ENCODE peak calls at places on chromosomes 7 and 10, in seven cellular contexts. I is H1, Y is HepG2, E is K562, R is GM12878, D is SK-N-SH, J is GM12891. H is an unnamed sample.

GRCh38 chr10:78196964-78197363 is 163.3 kb downstream of the RPS24 start:
- DNase-seq in D (no peak), I (no peak), R (peak; percentile 7), E (no peak), Y (no peak), J (no peak), H (no peak)

GRCh38 chr10:119706521-119707278 is 19.1 kb upstream of the INPP5F start:
- DNase-seq in D (no peak), R (no peak), I (no peak), J (no peak), Y (no peak), E (no peak), H (no peak)

GRCh38 chr7:111679944-111680343 is 117.7 kb upstream of the IMMP2L start:
- DNase-seq in R (no peak), J (no peak), E (no peak), I (no peak), Y (no peak), D (no peak), H (no peak)

GRCh38 chr10:101330236-101331225 is 23.4 kb upstream of the BTRC start:
- DNase-seq in R (no peak), Y (no peak), I (no peak), J (no peak), E (no peak), D (no peak), H (no peak)

GRCh38 chr7:81487512-81487911 is 282.3 kb downstream of the HGF start:
- DNase-seq in R (no peak), J (no peak), Y (no peak), E (no peak), I (no peak), D (no peak), H (no peak)

GRCh38 chr10:119659951-119660350 is 8.8 kb downstream of the BAG3 start:
- DNase-seq in Y (peak; percentile 30), D (no peak), E (no peak), I (no peak), J (no peak), R (no peak), H (no peak)

GRCh38 chr10:100780324-100780723 is 34.9 kb downstream of the PAX2 start:
- DNase-seq in Y (no peak), J (no peak), I (no peak), R (no peak), E (no peak), D (no peak), H (no peak)

GRCh38 chr10:46028584-46029570 is 1.5 kb downstream of the NCOA4 start:
- DNase-seq in E (no peak), I (no peak), R (no peak), D (peak; percentile 62), Y (peak; percentile 95), J (peak; percentile 32), H (no peak)

GRCh38 chr7:76282344-76283253 is 19.9 kb upstream of the HSPB1 start:
- DNase-seq in I (peak; percentile 84), J (no peak), Y (no peak), D (peak; percentile 60), E (peak; percentile 92), R (no peak), H (no peak)

GRCh38 chr10:7700577-7701125 is 2.5 kb upstream of the ITIH2 start:
- DNase-seq in I (no peak), J (no peak), Y (peak; percentile 100), E (no peak), R (no peak), D (no peak), H (no peak)

GRCh38 chr10:93438796-93439253 is 43.3 kb downstream of the MYOF start:
- DNase-seq in R (no peak), J (no peak), Y (no peak), E (peak; percentile 11), D (no peak), I (no peak), H (no peak)

GRCh38 chr10:96130326-96130758 is 245 bp downstream of the ZNF518A start:
- DNase-seq in E (peak; percentile 69), Y (peak; percentile 79), D (peak; percentile 89), I (peak; percentile 92), R (no peak), J (peak; percentile 61), H (peak; percentile 58)

GRCh38 chr10:2392145-2392812 is 655.0 kb upstream of the ADARB2 start:
- DNase-seq in R (no peak), J (no peak), I (no peak), Y (no peak), D (peak; percentile 25), E (no peak), H (no peak)

GRCh38 chr7:45581271-45581780 is 7.2 kb downstream of the ADCY1 start:
- DNase-seq in J (no peak), R (no peak), Y (no peak), D (no peak), E (no peak), I (no peak), H (no peak)

GRCh38 chr10:103545366-103545765 is 51.9 kb downstream of the NEURL1 start:
- DNase-seq in J (no peak), Y (no peak), E (no peak), R (no peak), D (peak; percentile 2), I (no peak), H (no peak)

GRCh38 chr10:118542789-118543188 is 52.7 kb downstream of the PRLHR start:
- DNase-seq in E (no peak), Y (no peak), J (no peak), D (no peak), R (no peak), I (no peak), H (no peak)

GRCh38 chr10:110158051-110159005 is 49.1 kb upstream of the MXI1 start:
- DNase-seq in E (no peak), D (no peak), Y (no peak), J (no peak), I (peak; percentile 39), R (no peak), H (no peak)

GRCh38 chr7:151958036-151959010 is 2.1 kb downstream of the GALNTL5 start:
- DNase-seq in I (peak; percentile 35), J (no peak), R (no peak), D (no peak), Y (no peak), E (no peak), H (no peak)

GRCh38 chr7:75734586-75735047 is 4.1 kb downstream of the HIP1 start:
- DNase-seq in R (no peak), D (no peak), I (no peak), Y (peak; percentile 45), J (no peak), E (peak; percentile 79), H (no peak)

DNA sequence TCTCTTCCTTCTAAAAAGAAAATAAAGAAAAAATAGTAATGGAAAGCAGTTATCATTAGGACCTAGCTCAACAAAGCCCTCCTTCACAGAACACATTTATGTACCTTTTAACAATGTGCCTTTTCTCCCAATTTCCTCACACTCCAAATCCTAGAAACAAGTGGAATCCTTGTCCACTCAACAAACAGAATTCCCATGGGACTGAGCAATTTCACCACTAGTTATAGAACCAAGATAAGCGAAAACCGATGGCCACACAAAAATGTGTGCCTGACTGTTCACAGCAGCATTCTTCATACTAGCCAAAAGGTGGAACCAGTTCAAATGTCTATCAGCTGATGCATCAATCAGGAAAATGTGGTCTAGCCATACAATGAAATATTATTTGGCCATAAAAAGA is 17.3 kb downstream of the DCLRE1C start:
- DNase-seq in E (no peak), I (no peak), D (no peak), Y (no peak), J (no peak), R (no peak), H (no peak)
- TF ChIP-seq TAF1 in E (no peak), I (no peak), D (no peak), Y (no peak), J (no peak), R (no peak), H (no peak)

GRCh38 chr7:156442503-156442902 is 198.1 kb upstream of the RNF32 start:
- DNase-seq in R (no peak), E (no peak), I (no peak), J (no peak), Y (no peak), D (no peak), H (no peak)
- TF ChIP-seq TAF1 in R (no peak), E (no peak), I (no peak), J (no peak), Y (no peak), D (no peak), H (no peak)

GRCh38 chr10:4587466-4587865 is 238.5 kb upstream of the AKR1E2 start:
- DNase-seq in D (no peak), Y (no peak), R (no peak), I (no peak), J (no peak), E (no peak), H (no peak)

GRCh38 chr10:4586756-4587155 is 239.3 kb upstream of the AKR1E2 start:
- DNase-seq in R (no peak), D (no peak), E (no peak), I (no peak), J (no peak), Y (no peak), H (no peak)

DNA sequence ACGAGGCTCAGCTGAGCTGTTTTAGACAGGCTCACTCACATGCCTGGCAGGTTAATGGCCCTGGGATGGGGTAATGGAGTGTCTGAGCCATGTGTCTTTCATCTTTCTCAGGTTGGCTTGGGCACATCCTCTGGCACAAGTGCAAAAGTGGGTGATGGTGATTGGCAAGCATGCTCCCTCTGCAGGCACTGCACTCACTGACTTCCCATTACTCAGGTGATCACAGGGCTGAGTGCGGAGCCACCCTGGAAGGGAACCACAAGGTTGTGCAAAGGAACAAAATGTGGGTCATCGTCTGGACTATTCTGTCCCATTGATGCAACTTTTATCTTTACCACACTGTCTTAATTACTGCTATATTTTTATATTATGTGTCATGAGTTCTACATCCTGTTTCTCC is 244.1 kb upstream of the AKR1E2 start:
- DNase-seq in R (no peak), I (no peak), J (no peak), Y (no peak), D (peak; percentile 8), E (no peak), H (no peak)
- TF ChIP-seq TAF1 in R (no peak), I (no peak), J (no peak), Y (no peak), D (no peak), E (no peak), H (no peak)

GRCh38 chr7:98470131-98470985 is 69.5 kb upstream of the BAIAP2L1 start:
- DNase-seq in Y (no peak), I (peak; percentile 98), D (peak; percentile 94), E (peak; percentile 100), J (no peak), R (no peak), H (no peak)

GRCh38 chr7:98474558-98474957 is 73.7 kb upstream of the BAIAP2L1 start:
- DNase-seq in I (no peak), J (no peak), R (no peak), D (no peak), Y (no peak), E (no peak), H (no peak)

GRCh38 chr7:98479318-98479717 is 78.4 kb upstream of the BAIAP2L1 start:
- DNase-seq in E (no peak), Y (no peak), J (no peak), I (no peak), D (no peak), R (no peak), H (no peak)

GRCh38 chr7:98472391-98473002 is 71.6 kb upstream of the BAIAP2L1 start:
- DNase-seq in R (no peak), I (no peak), E (no peak), D (no peak), J (no peak), Y (no peak), H (no peak)

DNA sequence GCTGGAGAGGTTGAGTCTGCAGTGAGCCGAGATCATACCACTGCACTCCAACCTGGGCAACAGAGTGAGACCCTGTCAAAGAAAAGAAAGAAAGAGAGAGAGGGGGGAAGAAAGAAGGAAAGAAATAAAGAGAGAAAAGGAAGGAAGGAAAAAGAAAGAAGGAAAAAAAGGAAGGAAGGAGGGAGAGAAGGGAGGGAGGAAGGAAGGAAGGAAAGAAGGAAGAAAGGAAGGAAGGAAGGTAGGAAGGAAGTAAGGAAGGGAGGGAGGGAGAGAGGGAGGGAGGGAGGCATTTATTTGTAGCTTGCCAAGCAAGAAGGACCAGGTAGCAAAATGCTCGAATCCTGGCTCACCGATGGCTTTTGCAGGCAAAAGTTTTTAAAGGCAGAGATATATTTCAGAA is 74.5 kb upstream of the BAIAP2L1 start:
- DNase-seq in D (no peak), I (no peak), Y (no peak), R (no peak), E (no peak), J (no peak), H (no peak)
- TF ChIP-seq TAF1 in D (no peak), I (no peak), Y (no peak), R (no peak), E (no peak), J (no peak), H (no peak)

H was measured in GM12892.